ENCODE peak calls at places on chromosomes 3 and 15, in eight cellular contexts. W is suprapubic skin, V is stomach, L is H1, P is tibial nerve, Q is A549, F is transverse colon, S is ovary. C is an unnamed sample.

GRCh38 chr15:31364301-31365031 is 37.8 kb downstream of the KLF13 start:
- DNase-seq in F (peak), Q (no peak), W (no peak), L (no peak), S (no peak), P (no peak), V (no peak), C (no peak)

GRCh38 chr3:66035763-66036477 is 2.8 kb downstream of the MAGI1 start:
- DNase-seq in Q (no peak), L (no peak), W (no peak), P (no peak), V (no peak), S (no peak), F (no peak), C (no peak)

GRCh38 chr15:80328496-80328895 is 75.7 kb upstream of the ARNT2 start:
- DNase-seq in V (no peak), W (no peak), Q (no peak), S (no peak), L (no peak), P (no peak), F (no peak), C (no peak)

GRCh38 chr3:147945968-147946519 is 536.9 kb downstream of the ZIC1 start:
- DNase-seq in S (no peak), F (peak), W (no peak), L (no peak), V (no peak), Q (peak), P (peak), C (peak)

GRCh38 chr3:170953736-170954135 is 45.3 kb upstream of the EIF5A2 start:
- DNase-seq in S (no peak), Q (no peak), W (no peak), L (no peak), F (no peak), V (no peak), P (no peak), C (no peak)

GRCh38 chr3:196390116-196390515 is 42.1 kb downstream of the UBXN7 start:
- DNase-seq in L (no peak), P (no peak), F (no peak), W (no peak), S (no peak), Q (no peak), V (no peak), C (no peak)

GRCh38 chr3:107429330-107430181 is 52.3 kb downstream of the CCDC54 start:
- DNase-seq in L (peak), Q (peak), S (peak), P (peak), F (peak), W (peak), V (peak), C (peak)

GRCh38 chr3:28751864-28752263 is 403.2 kb upstream of the AZI2 start:
- DNase-seq in L (no peak), Q (no peak), V (no peak), F (no peak), W (no peak), S (no peak), P (no peak), C (no peak)

GRCh38 chr3:69326821-69327433 is 59.0 kb downstream of the FRMD4B start:
- DNase-seq in P (no peak), F (no peak), V (no peak), Q (no peak), L (no peak), W (no peak), S (no peak), C (no peak)

GRCh38 chr15:80695099-80695910 is at the start of gene ABHD17C:
- DNase-seq in W (peak), S (peak), L (peak), V (peak), Q (peak), P (peak), F (peak), C (peak)

GRCh38 chr3:126934149-126934548 is 48.8 kb upstream of the PLXNA1 start:
- DNase-seq in P (no peak), V (no peak), Q (no peak), F (no peak), L (no peak), S (no peak), W (no peak), C (peak)

GRCh38 chr3:15152166-15152565 is 53.2 kb upstream of the RBSN start:
- DNase-seq in P (no peak), L (no peak), Q (no peak), F (no peak), V (no peak), S (no peak), W (no peak), C (no peak)

GRCh38 chr3:21672303-21672702 is 78.7 kb downstream of the ZNF385D start:
- DNase-seq in W (no peak), P (no peak), V (no peak), L (no peak), Q (no peak), S (no peak), F (no peak), C (no peak)

GRCh38 chr3:29307229-29307796 is 26.4 kb downstream of the RBMS3 start:
- DNase-seq in S (no peak), V (no peak), F (no peak), Q (no peak), W (no peak), L (no peak), P (no peak), C (no peak)

GRCh38 chr3:44439499-44440295 is 37.8 kb downstream of the ZNF445 start:
- DNase-seq in W (peak), F (peak), L (no peak), Q (no peak), V (peak), P (peak), S (peak), C (peak)

GRCh38 chr15:90839187-90840071 is 29.0 kb upstream of the FURIN start:
- DNase-seq in Q (no peak), F (peak), V (peak), S (no peak), P (no peak), W (no peak), L (peak), C (no peak)

GRCh38 chr3:110664148-110664547 is 407.5 kb upstream of the NECTIN3 start:
- DNase-seq in L (no peak), Q (no peak), P (no peak), S (no peak), W (no peak), V (peak), F (no peak), C (no peak)

GRCh38 chr3:10505050-10505790 is at the start of gene ATP2B2:
- DNase-seq in L (peak), W (no peak), S (no peak), P (no peak), F (no peak), Q (peak), V (no peak), C (no peak)

GRCh38 chr3:160464321-160464720 is 14.7 kb upstream of the TRIM59 start:
- DNase-seq in S (no peak), V (no peak), P (no peak), Q (no peak), W (no peak), L (no peak), F (no peak), C (no peak)

GRCh38 chr3:65445573-65446204 is 593.0 kb downstream of the MAGI1 start:
- DNase-seq in W (no peak), V (no peak), P (no peak), Q (no peak), L (no peak), S (no peak), F (no peak), C (no peak)

GRCh38 chr3:40086890-40087884 is 222.3 kb upstream of the EIF1B start:
- DNase-seq in Q (no peak), F (peak), V (no peak), L (no peak), P (no peak), W (no peak), S (no peak), C (no peak)

GRCh38 chr3:127070776-127071175 is 87.9 kb downstream of the PLXNA1 start:
- DNase-seq in W (peak), L (no peak), V (no peak), F (no peak), P (no peak), Q (no peak), S (no peak), C (peak)

GRCh38 chr3:197880361-197881339 is 69.3 kb upstream of the RPL35A start:
- DNase-seq in Q (no peak), S (no peak), V (no peak), F (no peak), W (no peak), L (no peak), P (no peak), C (no peak)

GRCh38 chr3:73784647-73785420 is 160.1 kb upstream of the PDZRN3 start:
- DNase-seq in P (no peak), V (no peak), L (no peak), F (no peak), S (no peak), W (no peak), Q (no peak), C (no peak)

GRCh38 chr15:64279131-64279530 is 76.8 kb downstream of the CSNK1G1 start:
- DNase-seq in L (no peak), P (no peak), W (no peak), V (no peak), Q (no peak), F (no peak), S (no peak), C (no peak)

GRCh38 chr3:119352235-119352634 is 58.1 kb downstream of the ARHGAP31 start:
- DNase-seq in W (no peak), F (no peak), V (no peak), L (no peak), S (no peak), P (no peak), Q (no peak), C (no peak)

GRCh38 chr15:46892621-46893160 is 824.6 kb upstream of the SEMA6D start:
- DNase-seq in P (no peak), F (no peak), Q (no peak), L (no peak), V (no peak), W (no peak), S (no peak), C (no peak)

GRCh38 chr3:146498002-146498736 is 28.8 kb upstream of the PLSCR2 start:
- DNase-seq in F (no peak), W (no peak), P (no peak), Q (no peak), L (no peak), V (no peak), S (no peak), C (no peak)

GRCh38 chr3:25938566-25939325 is 148.9 kb downstream of the OXSM start:
- DNase-seq in W (no peak), F (no peak), S (no peak), L (no peak), V (no peak), P (no peak), Q (no peak), C (no peak)

GRCh38 chr3:174862101-174862500 is 3.0 kb downstream of the NAALADL2 start:
- DNase-seq in W (no peak), S (no peak), V (peak), F (peak), L (peak), P (no peak), Q (peak), C (no peak)

GRCh38 chr3:126961191-126961790 is 21.6 kb upstream of the PLXNA1 start:
- DNase-seq in P (peak), F (peak), S (peak), V (no peak), L (no peak), W (peak), Q (no peak), C (peak)

GRCh38 chr3:142225885-142226215 is 465 bp upstream of the GK5 start:
- DNase-seq in L (no peak), Q (no peak), S (no peak), F (no peak), P (no peak), V (no peak), W (no peak), C (no peak)

GRCh38 chr3:27127879-27128278 is 241.3 kb downstream of the NEK10 start:
- DNase-seq in L (no peak), S (no peak), Q (no peak), V (no peak), W (no peak), F (no peak), P (no peak), C (no peak)

GRCh38 chr3:186582541-186582940 is 12.0 kb downstream of the DNAJB11 start:
- DNase-seq in F (no peak), Q (no peak), L (no peak), S (no peak), V (no peak), P (no peak), W (no peak), C (no peak)

GRCh38 chr15:44034933-44035624 is 160.0 kb downstream of the FRMD5 start:
- DNase-seq in S (no peak), W (no peak), V (no peak), P (no peak), Q (no peak), F (no peak), L (no peak), C (no peak)

GRCh38 chr3:39208463-39209055 is 16.2 kb upstream of the XIRP1 start:
- DNase-seq in L (no peak), V (peak), S (no peak), F (peak), W (no peak), Q (peak), P (no peak), C (no peak)

GRCh38 chr15:101242160-101242998 is 9.5 kb downstream of the CHSY1 start:
- DNase-seq in V (no peak), P (no peak), Q (no peak), W (no peak), L (no peak), S (no peak), F (peak), C (no peak)

GRCh38 chr3:184759666-184760200 is 47.9 kb upstream of the MAGEF1 start:
- DNase-seq in S (no peak), P (no peak), Q (no peak), W (no peak), V (no peak), L (no peak), F (no peak), C (no peak)

GRCh38 chr3:99776516-99777209 is 41.0 kb upstream of the CMSS1 start:
- DNase-seq in F (no peak), W (no peak), Q (no peak), P (no peak), V (no peak), L (no peak), S (no peak), C (no peak)

GRCh38 chr3:41117398-41117870 is 81.9 kb upstream of the CTNNB1 start:
- DNase-seq in F (peak), Q (no peak), P (peak), W (peak), S (peak), L (no peak), V (peak), C (peak)
- TF ChIP-seq POLR2A in F (no peak), Q (no peak), P (no peak), W (no peak), S (no peak), L (no peak), V (no peak), C (no peak)

GRCh38 chr3:13605555-13605954 is 56.6 kb downstream of the FBLN2 start:
- DNase-seq in L (no peak), V (no peak), F (no peak), P (no peak), W (no peak), S (no peak), Q (no peak), C (peak)

GRCh38 chr3:13612829-13613228 is 63.9 kb downstream of the FBLN2 start:
- DNase-seq in F (no peak), V (no peak), Q (no peak), S (no peak), L (no peak), W (peak), P (peak), C (peak)

GRCh38 chr3:13608969-13609725 is 60.2 kb downstream of the FBLN2 start:
- DNase-seq in P (no peak), S (no peak), W (no peak), V (no peak), Q (no peak), F (no peak), L (no peak), C (peak)

GRCh38 chr3:13610006-13610570 is 61.2 kb downstream of the FBLN2 start:
- DNase-seq in L (no peak), Q (no peak), V (no peak), P (no peak), S (no peak), W (no peak), F (no peak), C (peak)

GRCh38 chr3:13607821-13608620 is 59.1 kb downstream of the FBLN2 start:
- DNase-seq in W (no peak), F (no peak), V (no peak), Q (no peak), L (no peak), P (no peak), S (no peak), C (peak)
- TF ChIP-seq EP300 in W (no peak), F (no peak), V (no peak), Q (no peak), L (no peak), P (no peak), S (no peak), C (no peak)

DNA sequence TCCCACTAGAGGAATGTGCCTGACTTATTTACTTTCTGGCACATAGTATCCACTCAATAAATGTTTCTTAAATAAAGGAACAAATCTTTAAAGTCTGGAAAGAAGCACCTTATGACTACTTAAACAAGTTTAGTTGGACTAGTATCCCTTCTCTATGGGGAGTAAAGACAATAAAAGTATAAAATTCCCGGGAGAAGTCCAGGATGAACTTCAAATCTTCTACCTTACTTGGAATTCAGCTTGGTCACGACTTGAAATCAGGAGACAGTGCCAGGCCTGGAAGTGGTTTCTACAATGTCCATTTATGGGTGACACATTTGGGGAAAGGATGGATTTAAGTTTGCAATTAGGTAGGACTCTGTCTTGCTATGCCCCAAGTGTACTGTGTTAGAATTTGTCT is 196.5 kb downstream of the NR1D2 start:
- DNase-seq in S (no peak), V (no peak), P (no peak), L (no peak), W (no peak), F (no peak), Q (no peak), C (no peak)
- TF ChIP-seq POLR2A in S (no peak), V (no peak), P (no peak), L (no peak), W (no peak), F (no peak), Q (no peak), C (no peak)

GRCh38 chr3:32154180-32154579 is 47.8 kb downstream of the GPD1L start:
- DNase-seq in P (no peak), S (no peak), Q (no peak), L (no peak), F (no peak), W (no peak), V (no peak), C (no peak)
- TF ChIP-seq EP300 in P (no peak), S (no peak), Q (no peak), L (no peak), F (no peak), W (no peak), V (no peak), C (no peak)

DNA sequence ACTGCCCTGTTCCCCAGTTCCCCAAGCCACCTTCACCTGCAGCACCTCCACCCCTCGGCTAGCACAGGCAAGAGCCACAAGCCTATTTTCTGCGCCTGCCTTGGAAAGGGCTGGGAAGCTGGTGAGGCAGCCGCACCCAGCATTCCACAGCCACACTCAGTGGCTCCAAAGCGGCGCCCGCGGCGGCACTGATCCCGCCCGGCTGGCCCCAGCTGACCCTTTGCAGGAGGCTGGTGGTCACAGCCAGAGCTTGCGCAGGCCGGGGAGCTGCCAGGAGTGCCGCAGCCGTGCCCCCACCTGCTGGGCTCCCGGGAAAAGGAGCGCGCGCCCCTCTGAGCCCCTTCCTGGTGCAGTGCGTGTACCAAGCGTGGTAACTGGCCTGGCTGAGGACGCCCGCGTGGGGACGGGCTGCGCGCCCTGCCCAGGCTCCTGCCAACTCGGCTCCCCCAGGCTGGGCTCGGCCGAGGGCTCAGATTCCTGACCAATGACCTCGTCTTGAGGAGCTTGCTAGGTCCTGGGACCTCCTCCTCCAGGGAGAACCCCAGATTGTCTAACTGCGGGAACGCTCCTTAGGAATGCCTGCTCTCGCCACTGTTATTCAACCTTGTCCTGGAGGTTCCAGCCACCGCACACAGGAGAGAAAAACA is 13.3 kb downstream of the GRAMD2A start:
- DNase-seq in L (peak), V (peak), Q (peak), W (peak), P (no peak), S (no peak), F (peak), C (no peak)
- TF ChIP-seq POLR2A in L (no peak), V (no peak), Q (peak), W (no peak), P (no peak), S (no peak), F (no peak), C (no peak)

GRCh38 chr3:79369306-79369705 is 398.5 kb downstream of the ROBO1 start:
- DNase-seq in W (no peak), S (no peak), F (no peak), L (no peak), P (no peak), Q (no peak), V (no peak), C (no peak)
- TF ChIP-seq EP300 in W (no peak), S (no peak), F (no peak), L (no peak), P (no peak), Q (no peak), V (no peak), C (no peak)

DNA sequence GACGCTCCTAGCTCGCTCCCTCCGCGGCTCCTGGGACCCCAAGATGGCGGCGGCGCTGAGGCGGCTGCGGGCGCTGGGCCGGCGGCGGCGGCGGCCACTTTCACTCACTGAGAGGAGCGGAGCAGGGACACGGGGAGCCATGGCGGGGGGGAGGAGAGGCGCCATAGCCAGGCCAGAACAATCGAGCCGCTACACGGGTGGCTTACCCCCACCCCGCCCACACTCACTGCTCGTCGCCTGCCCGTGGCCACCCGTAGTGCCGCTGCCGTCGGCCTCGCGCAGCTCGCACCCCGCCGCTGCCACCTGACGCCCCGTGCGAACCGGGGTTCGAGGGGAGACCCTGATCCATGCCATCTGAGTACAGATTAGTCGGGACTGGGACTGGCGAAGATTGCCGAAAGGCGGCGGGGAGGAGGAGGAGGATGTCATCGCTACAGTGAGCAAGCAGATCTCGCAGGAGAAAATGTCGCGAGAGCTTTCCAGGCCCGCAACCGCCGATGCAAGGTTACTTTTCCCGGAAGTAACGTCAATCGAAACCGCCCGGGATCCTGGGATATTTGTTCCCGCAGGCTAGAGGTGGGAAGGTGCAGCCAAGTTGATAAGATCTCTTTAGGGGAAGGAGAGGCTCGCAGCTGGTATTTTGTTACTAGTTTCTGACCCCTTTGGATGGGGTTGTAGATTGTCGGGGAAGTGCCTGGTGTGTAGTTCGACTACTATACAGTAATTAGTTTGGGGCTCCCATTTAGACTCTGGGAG is at the start of gene INO80:
- DNase-seq in L (peak), W (peak), P (peak), Q (peak), F (peak), S (peak), V (peak), C (peak)
- TF ChIP-seq POLR2A in L (peak), W (peak), P (peak), Q (peak), F (peak), S (peak), V (no peak), C (peak)

C was measured in sigmoid colon.